ENCODE peak calls at places on chromosomes 1 and 21, in ten cellular contexts. B is astrocyte of the spinal cord; X is CD8-positive, alpha-beta T cell; N is MM.1S; O is Panc1; L is cardiac muscle cell; F is AG04449; M is dorsolateral prefrontal cortex; I is cardiac fibroblast; Y is fibroblast of villous mesenchyme. W is an unnamed sample.

GRCh38 chr1:92585831-92586230 is 99.1 kb upstream of the GFI1 start:
- DNase-seq in B (no peak), X (no peak), N (no peak), O (no peak), L (no peak), F (no peak), M (no peak), I (no peak), Y (no peak), W (no peak)

GRCh38 chr1:107413951-107414350 is 273.1 kb downstream of the NTNG1 start:
- DNase-seq in B (no peak), X (no peak), N (no peak), O (no peak), L (no peak), F (no peak), M (no peak), I (no peak), Y (no peak), W (no peak)

GRCh38 chr1:175470591-175470990 is 272.8 kb downstream of the TNR start:
- DNase-seq in B (no peak), X (no peak), N (no peak), O (no peak), L (no peak), F (no peak), M (no peak), I (no peak), Y (no peak), W (no peak)

GRCh38 chr1:240350910-240351331 is 259.2 kb downstream of the FMN2 start:
- DNase-seq in B (peak), X (no peak), N (no peak), O (no peak), L (no peak), F (peak), M (no peak), I (peak), Y (peak), W (peak)

GRCh38 chr1:203081465-203082355 is 4.1 kb downstream of the MYOG start:
- DNase-seq in B (no peak), X (no peak), N (no peak), O (no peak), L (no peak), F (no peak), M (no peak), I (no peak), Y (no peak), W (no peak)

GRCh38 chr1:232179896-232180760 is 449.8 kb downstream of the SIPA1L2 start:
- DNase-seq in B (no peak), X (no peak), N (no peak), O (no peak), L (no peak), F (no peak), M (no peak), I (no peak), Y (no peak), W (no peak)

GRCh38 chr1:2409745-2410144 is 2.6 kb downstream of the PEX10 start:
- DNase-seq in B (no peak), X (no peak), N (no peak), O (no peak), L (no peak), F (no peak), M (no peak), I (no peak), Y (no peak), W (no peak)

GRCh38 chr1:94688646-94689045 is 131.5 kb upstream of the SLC44A3 start:
- DNase-seq in B (no peak), X (no peak), N (no peak), O (no peak), L (no peak), F (no peak), M (no peak), I (no peak), Y (no peak), W (no peak)

GRCh38 chr1:8423702-8424538 is 106.0 kb downstream of the SLC45A1 start:
- DNase-seq in B (peak), X (peak), N (no peak), O (no peak), L (peak), F (no peak), M (no peak), I (peak), Y (peak), W (peak)

GRCh38 chr1:44500181-44501021 is 95.3 kb downstream of the RNF220 start:
- DNase-seq in B (peak), X (no peak), N (no peak), O (no peak), L (peak), F (no peak), M (peak), I (peak), Y (peak), W (no peak)

GRCh38 chr1:231162300-231162969 is 577 bp downstream of the TRIM67 start:
- DNase-seq in B (peak), X (no peak), N (peak), O (no peak), L (peak), F (no peak), M (no peak), I (peak), Y (peak), W (peak)

GRCh38 chr1:112877741-112878140 is 78.3 kb downstream of the SLC16A1 start:
- DNase-seq in B (peak), X (no peak), N (no peak), O (no peak), L (no peak), F (no peak), M (no peak), I (no peak), Y (no peak), W (no peak)

GRCh38 chr1:52368383-52369172 is 2.6 kb upstream of the CC2D1B start:
- DNase-seq in B (peak), X (peak), N (peak), O (no peak), L (peak), F (no peak), M (no peak), I (peak), Y (peak), W (peak)

GRCh38 chr1:204241050-204241449 is 27.3 kb upstream of the GOLT1A start:
- DNase-seq in B (no peak), X (no peak), N (no peak), O (no peak), L (no peak), F (no peak), M (no peak), I (no peak), Y (no peak), W (no peak)

GRCh38 chr1:19338323-19338762 is 26.2 kb downstream of the SLC66A1 start:
- DNase-seq in B (no peak), X (no peak), N (no peak), O (no peak), L (peak), F (no peak), M (no peak), I (peak), Y (peak), W (no peak)

GRCh38 chr1:59730759-59731478 is 83.8 kb upstream of the HOOK1 start:
- DNase-seq in B (peak), X (no peak), N (no peak), O (peak), L (no peak), F (peak), M (no peak), I (peak), Y (peak), W (peak)

GRCh38 chr1:101025283-101025679 is 303 bp downstream of the DPH5 start:
- DNase-seq in B (no peak), X (peak), N (no peak), O (no peak), L (peak), F (no peak), M (no peak), I (peak), Y (no peak), W (no peak)

GRCh38 chr1:101027194-101027772 is 1.7 kb upstream of the DPH5 start:
- DNase-seq in B (no peak), X (no peak), N (no peak), O (no peak), L (no peak), F (no peak), M (no peak), I (no peak), Y (no peak), W (no peak)

GRCh38 chr1:101028466-101028865 is 2.9 kb upstream of the DPH5 start:
- DNase-seq in B (no peak), X (no peak), N (no peak), O (no peak), L (no peak), F (no peak), M (no peak), I (no peak), Y (no peak), W (no peak)

GRCh38 chr1:101026394-101026788 is 807 bp upstream of the DPH5 start:
- DNase-seq in B (no peak), X (no peak), N (no peak), O (no peak), L (no peak), F (no peak), M (no peak), I (no peak), Y (no peak), W (no peak)

GRCh38 chr1:101025680-101026393 is at the start of gene DPH5:
- DNase-seq in B (peak), X (peak), N (peak), O (peak), L (peak), F (peak), M (peak), I (peak), Y (peak), W (peak)
- H3K4me3 ChIP-seq in B (peak), X (peak), N (peak), O (peak), L (peak), F (peak), M (peak), I (peak), Y (peak), W (peak)

GRCh38 chr21:37172646-37173045 is 94.5 kb downstream of the VPS26C start:
- DNase-seq in B (no peak), X (no peak), N (no peak), O (no peak), L (peak), F (no peak), M (no peak), I (no peak), Y (no peak), W (no peak)

GRCh38 chr21:37168666-37169065 is 95.6 kb downstream of the TTC3 start:
- DNase-seq in B (no peak), X (no peak), N (no peak), O (no peak), L (no peak), F (no peak), M (no peak), I (peak), Y (peak), W (peak)

GRCh38 chr21:37164742-37165141 is 91.7 kb downstream of the TTC3 start:
- DNase-seq in B (no peak), X (no peak), N (no peak), O (no peak), L (no peak), F (no peak), M (no peak), I (peak), Y (peak), W (peak)

GRCh38 chr21:37165606-37166005 is 92.6 kb downstream of the TTC3 start:
- DNase-seq in B (no peak), X (no peak), N (no peak), O (no peak), L (no peak), F (no peak), M (no peak), I (no peak), Y (no peak), W (no peak)

GRCh38 chr21:37166733-37167132 is 93.7 kb downstream of the TTC3 start:
- DNase-seq in B (no peak), X (no peak), N (peak), O (no peak), L (peak), F (no peak), M (no peak), I (peak), Y (no peak), W (peak)
- TF ChIP-seq CTCF in B (peak), X (no peak), N (peak), O (peak), L (no peak), F (no peak), M (peak), I (no peak), Y (peak), W (no peak)

DNA sequence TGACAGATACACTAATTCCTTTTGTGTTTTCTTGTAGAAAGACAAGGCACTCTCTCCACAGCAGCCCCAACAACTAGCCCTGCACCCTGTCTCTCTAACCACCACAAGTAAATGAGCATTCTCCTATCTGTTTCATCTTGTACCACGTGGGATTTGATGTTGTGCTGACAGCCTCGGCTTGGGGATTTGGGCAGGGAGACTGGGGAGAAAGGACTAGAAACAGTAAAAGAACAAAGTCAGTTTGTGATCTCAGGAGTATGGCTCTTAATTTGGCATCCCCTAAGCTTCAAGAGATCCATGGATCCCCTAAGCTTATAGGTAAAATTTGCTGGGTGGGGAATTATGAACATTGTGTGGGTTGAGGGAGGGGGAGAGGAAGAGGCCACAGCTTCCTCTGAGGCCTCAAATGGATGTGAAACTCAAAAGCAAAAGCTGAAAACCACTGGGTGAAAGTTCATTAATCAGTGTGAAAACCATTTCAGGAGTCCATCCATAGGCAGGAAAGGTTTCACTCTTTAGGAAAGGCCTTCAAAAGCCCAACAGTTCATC is 3.1 kb downstream of the C1orf162 start:
- DNase-seq in B (no peak), X (peak), N (peak), O (no peak), L (no peak), F (no peak), M (no peak), I (no peak), Y (no peak), W (no peak)
- H3K4me3 ChIP-seq in B (no peak), X (peak), N (no peak), O (no peak), L (no peak), F (no peak), M (no peak), I (no peak), Y (no peak), W (no peak)

GRCh38 chr1:170891872-170892271 is 43.5 kb upstream of the MROH9 start:
- DNase-seq in B (no peak), X (no peak), N (no peak), O (no peak), L (no peak), F (no peak), M (no peak), I (no peak), Y (no peak), W (no peak)

GRCh38 chr1:170893655-170894297 is 41.6 kb upstream of the MROH9 start:
- DNase-seq in B (no peak), X (no peak), N (no peak), O (no peak), L (no peak), F (no peak), M (no peak), I (no peak), Y (no peak), W (peak)
- TF ChIP-seq CTCF in B (no peak), X (no peak), N (no peak), O (no peak), L (no peak), F (no peak), M (no peak), I (no peak), Y (no peak), W (no peak)

DNA sequence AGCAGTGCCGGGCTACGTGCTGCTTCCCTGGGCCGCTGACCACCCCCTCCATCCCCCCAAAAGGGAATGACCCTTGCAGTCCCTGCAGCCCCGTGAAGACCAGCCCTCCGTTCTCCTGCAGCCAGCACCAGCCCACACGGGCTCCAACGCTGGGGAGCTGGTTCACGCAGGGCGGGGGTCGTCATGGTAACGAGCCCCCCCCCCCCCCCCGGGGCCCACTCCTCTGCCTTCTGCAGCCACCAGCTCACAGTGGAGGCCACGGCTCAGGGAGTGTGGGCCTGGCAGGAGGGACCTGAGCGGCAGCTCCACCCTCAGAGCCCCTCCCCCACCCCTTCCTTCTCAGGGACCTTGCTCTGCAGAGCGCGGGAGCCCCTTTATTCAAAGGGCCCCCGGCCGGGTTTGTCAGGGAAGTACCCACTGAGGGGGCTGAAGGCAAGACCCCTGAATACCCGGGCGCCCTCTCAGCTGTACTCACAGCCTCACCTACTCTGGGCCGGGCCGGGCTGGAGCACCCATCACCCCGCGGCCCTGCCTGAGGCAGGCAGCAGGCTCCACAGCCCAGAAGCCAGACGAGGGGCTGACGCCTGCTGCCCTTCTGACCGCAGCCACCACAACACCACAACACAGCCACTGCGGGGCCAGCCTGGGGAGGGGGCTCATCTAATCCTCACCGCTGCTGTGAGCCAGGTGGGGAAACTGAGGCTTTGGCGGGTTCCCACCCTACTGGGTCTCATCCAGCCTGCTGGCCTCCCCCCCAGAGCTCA is 12.6 kb downstream of the MEGF6 start:
- DNase-seq in B (no peak), X (no peak), N (no peak), O (no peak), L (no peak), F (no peak), M (no peak), I (no peak), Y (no peak), W (no peak)
- H3K4me3 ChIP-seq in B (no peak), X (peak), N (no peak), O (no peak), L (no peak), F (no peak), M (peak), I (no peak), Y (no peak), W (no peak)

GRCh38 chr1:162500805-162501204 is 3.2 kb downstream of the UHMK1 start:
- DNase-seq in B (no peak), X (no peak), N (no peak), O (no peak), L (no peak), F (no peak), M (no peak), I (peak), Y (peak), W (no peak)

GRCh38 chr1:162497723-162498441 is at the start of gene UHMK1:
- DNase-seq in B (peak), X (peak), N (peak), O (no peak), L (peak), F (peak), M (peak), I (peak), Y (peak), W (peak)

GRCh38 chr1:162497104-162497722 is 405 bp upstream of the UHMK1 start:
- DNase-seq in B (no peak), X (no peak), N (no peak), O (peak), L (no peak), F (no peak), M (no peak), I (no peak), Y (no peak), W (no peak)

GRCh38 chr1:162502077-162502476 is 4.5 kb downstream of the UHMK1 start:
- DNase-seq in B (no peak), X (no peak), N (no peak), O (no peak), L (no peak), F (no peak), M (no peak), I (no peak), Y (no peak), W (no peak)

GRCh38 chr1:162498442-162498785 is 796 bp downstream of the UHMK1 start:
- DNase-seq in B (no peak), X (no peak), N (no peak), O (no peak), L (peak), F (no peak), M (no peak), I (peak), Y (peak), W (no peak)
- TF ChIP-seq CTCF in B (no peak), X (no peak), N (no peak), O (no peak), L (no peak), F (no peak), M (no peak), I (no peak), Y (no peak), W (no peak)

GRCh38 chr1:180219776-180220175 is 10.3 kb upstream of the LHX4 start:
- DNase-seq in B (no peak), X (no peak), N (no peak), O (no peak), L (no peak), F (no peak), M (no peak), I (no peak), Y (no peak), W (no peak)
- H3K4me3 ChIP-seq in B (no peak), X (no peak), N (no peak), O (no peak), L (no peak), F (no peak), M (no peak), I (no peak), Y (no peak), W (no peak)

W was measured in fibroblast of the aortic adventitia.